ENCODE peak calls at places on chromosomes 4 and X, in four cellular contexts. I is H1, V is HCT116, X is K562. M is an unnamed sample.

GRCh38 chrX:11954196-11954595 is 184.1 kb upstream of the FRMPD4 start:
- DNase-seq in I (no peak), V (no peak), X (no peak), M (no peak)

GRCh38 chr4:78213218-78213617 is 156.1 kb downstream of the FRAS1 start:
- DNase-seq in I (no peak), V (no peak), X (no peak), M (no peak)

GRCh38 chr4:7793186-7793585 is 146.5 kb downstream of the AFAP1 start:
- DNase-seq in I (no peak), V (no peak), X (no peak), M (no peak)

GRCh38 chrX:115689931-115690330 is 129.0 kb downstream of the PLS3 start:
- DNase-seq in I (no peak), V (no peak), X (no peak), M (no peak)

GRCh38 chr4:183335369-183335940 is 13.2 kb upstream of the CLDN24 start:
- DNase-seq in I (no peak), V (peak; percentile 68), X (peak; percentile 32), M (peak; percentile 31)

GRCh38 chr4:1819284-1819683 is 26.2 kb downstream of the FGFR3 start:
- DNase-seq in I (no peak), V (no peak), X (no peak), M (no peak)

GRCh38 chrX:52346462-52347165 is 22.2 kb upstream of the XAGE2 start:
- DNase-seq in I (no peak), V (peak; percentile 43), X (peak; percentile 28), M (no peak)

GRCh38 chr4:176781739-176782100 is 11.0 kb downstream of the VEGFC start:
- DNase-seq in I (no peak), V (no peak), X (no peak), M (no peak)

GRCh38 chr4:53551963-53552362 is 39.3 kb downstream of the LNX1 start:
- DNase-seq in I (no peak), V (no peak), X (no peak), M (no peak)

GRCh38 chr4:68373513-68373912 is 23.6 kb upstream of the YTHDC1 start:
- DNase-seq in I (peak; percentile 73), V (no peak), X (peak; percentile 10), M (no peak)

GRCh38 chr4:154049457-154050181 is 260.7 kb upstream of the SFRP2 start:
- DNase-seq in I (peak; percentile 65), V (peak; percentile 16), X (peak; percentile 25), M (peak; percentile 9)

GRCh38 chrX:101369687-101370086 is 16.3 kb downstream of the BTK start:
- DNase-seq in I (no peak), V (no peak), X (no peak), M (no peak)

GRCh38 chr4:16225681-16225995 is 633 bp downstream of the TAPT1 start:
- DNase-seq in I (no peak), V (no peak), X (no peak), M (no peak)

GRCh38 chrX:154805696-154806091 is 409 bp upstream of the MPP1 start:
- DNase-seq in I (no peak), V (no peak), X (no peak), M (no peak)

GRCh38 chrX:74018253-74018652 is 285.7 kb upstream of the ZCCHC13 start:
- DNase-seq in I (no peak), V (no peak), X (no peak), M (no peak)

GRCh38 chrX:19024366-19024765 is 40.5 kb upstream of the PHKA2 start:
- DNase-seq in I (no peak), V (no peak), X (no peak), M (no peak)

GRCh38 chrX:54029543-54030143 is 14.6 kb downstream of the PHF8 start:
- DNase-seq in I (no peak), V (no peak), X (no peak), M (no peak)

DNA sequence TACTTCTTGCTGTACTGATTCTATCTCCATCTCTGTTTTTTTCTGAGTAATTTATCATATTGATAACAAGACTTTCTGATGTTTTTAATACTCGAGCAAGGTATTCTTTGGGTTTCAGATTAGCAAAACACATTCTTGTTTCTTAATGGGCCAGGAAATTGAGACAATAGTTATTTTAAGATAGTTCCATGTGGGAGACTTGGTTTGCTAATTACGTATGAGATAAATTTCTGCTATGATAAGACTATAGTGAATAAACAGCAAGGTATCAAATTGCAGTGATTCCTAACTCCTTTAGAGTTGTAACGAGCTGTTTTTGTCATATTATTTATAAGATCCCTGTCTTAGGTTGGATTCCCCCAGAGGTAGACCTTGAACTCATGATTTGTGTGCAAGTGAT is 38.3 kb downstream of the SYTL5 start:
- DNase-seq in I (no peak), V (no peak), X (no peak), M (no peak)
- TF ChIP-seq SP1 in I (no peak), V (no peak), X (no peak), M (no peak)

DNA sequence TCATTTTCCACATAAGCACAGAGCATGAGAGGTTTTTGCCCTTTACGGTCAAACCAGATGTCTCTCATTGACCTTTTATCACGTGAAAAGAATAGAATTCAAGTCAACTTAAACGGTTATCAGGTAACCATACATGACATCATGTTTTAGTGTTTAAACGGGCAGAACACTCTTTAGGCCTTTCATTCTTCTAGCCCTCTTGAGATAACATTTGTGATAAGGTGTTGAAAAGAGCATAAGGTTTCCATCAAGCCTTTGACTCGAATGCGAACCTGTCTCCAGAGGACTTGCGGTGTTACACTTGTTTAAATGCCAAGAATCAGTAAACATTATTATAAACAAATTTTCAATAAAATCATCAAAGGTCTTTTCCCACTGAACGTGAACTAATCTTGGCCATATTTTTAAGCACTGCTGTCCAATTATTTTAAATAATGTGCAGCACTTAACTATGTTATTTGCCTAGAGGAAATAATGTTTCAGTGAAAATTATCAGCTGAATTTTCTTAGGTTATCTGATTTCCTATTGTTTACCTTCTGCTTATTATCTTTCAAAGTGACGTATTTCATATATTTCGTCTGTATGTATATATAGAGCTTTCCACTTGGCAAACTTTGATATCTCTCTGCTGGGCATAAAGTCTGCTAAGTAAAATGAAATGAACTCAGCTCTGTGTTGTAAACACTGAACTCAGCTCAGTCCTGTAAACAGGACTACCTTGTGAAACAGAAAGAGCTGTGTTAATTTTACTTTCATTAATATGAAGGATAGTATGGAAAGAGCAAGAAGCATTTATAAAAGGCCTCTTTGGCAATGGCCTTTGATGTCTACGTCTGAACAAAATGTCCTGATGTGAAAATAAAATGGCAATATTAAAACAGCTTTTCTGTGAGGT is 33.3 kb downstream of the TENM3 start:
- DNase-seq in I (no peak), V (no peak), X (no peak), M (no peak)
- TF ChIP-seq FOSL1 in I (no peak), V (no peak), X (no peak), M (no peak)

GRCh38 chr4:113907559-113907958 is 71.9 kb downstream of the ARSJ start:
- DNase-seq in I (no peak), V (no peak), X (no peak), M (no peak)

GRCh38 chr4:113905301-113905700 is 74.1 kb downstream of the ARSJ start:
- DNase-seq in I (no peak), V (no peak), X (no peak), M (no peak)

GRCh38 chr4:113899260-113900177 is 79.9 kb downstream of the ARSJ start:
- DNase-seq in I (no peak), V (no peak), X (no peak), M (no peak)

GRCh38 chr4:113901994-113902787 is 77.3 kb downstream of the ARSJ start:
- DNase-seq in I (no peak), V (no peak), X (no peak), M (peak; percentile 34)
- TF ChIP-seq SP1 in I (no peak), V (no peak), X (no peak), M (no peak)

GRCh38 chrX:45778621-45779020 is 577.9 kb upstream of the DIPK2B start:
- DNase-seq in I (no peak), V (no peak), X (no peak), M (no peak)
- TF ChIP-seq FOSL1 in I (no peak), V (no peak), X (no peak), M (no peak)

DNA sequence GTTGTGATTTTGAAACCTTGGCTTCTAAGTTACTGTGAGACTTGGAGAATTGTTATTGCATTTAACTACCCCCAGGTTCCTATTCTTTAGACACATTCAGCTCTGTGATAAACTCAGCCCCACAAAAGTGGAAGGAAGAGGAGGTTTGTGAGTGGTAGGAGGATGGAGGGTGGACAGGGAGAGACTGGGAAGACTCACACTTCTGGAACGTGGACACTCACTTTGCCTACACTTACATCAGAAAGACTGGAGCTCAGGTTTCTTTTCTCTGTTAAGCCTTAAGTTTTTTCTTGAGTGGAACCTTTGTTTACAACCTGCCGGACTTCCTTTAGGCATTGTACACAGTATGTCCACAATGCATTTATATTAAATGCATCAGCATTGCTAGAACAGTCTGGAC is 99.0 kb downstream of the AREG start:
- DNase-seq in I (no peak), V (no peak), X (no peak), M (no peak)
- TF ChIP-seq SP1 in I (no peak), V (peak; percentile 81), X (no peak), M (no peak)

GRCh38 chr4:145951931-145952330 is 13.3 kb upstream of the ZNF827 start:
- DNase-seq in I (no peak), V (no peak), X (no peak), M (no peak)

GRCh38 chr4:145957307-145957706 is 18.7 kb upstream of the ZNF827 start:
- DNase-seq in I (no peak), V (no peak), X (no peak), M (no peak)

GRCh38 chr4:145954924-145955339 is 16.3 kb upstream of the ZNF827 start:
- DNase-seq in I (no peak), V (peak; percentile 98), X (peak; percentile 82), M (no peak)

GRCh38 chr4:145960012-145960411 is 21.4 kb upstream of the ZNF827 start:
- DNase-seq in I (no peak), V (no peak), X (no peak), M (no peak)

DNA sequence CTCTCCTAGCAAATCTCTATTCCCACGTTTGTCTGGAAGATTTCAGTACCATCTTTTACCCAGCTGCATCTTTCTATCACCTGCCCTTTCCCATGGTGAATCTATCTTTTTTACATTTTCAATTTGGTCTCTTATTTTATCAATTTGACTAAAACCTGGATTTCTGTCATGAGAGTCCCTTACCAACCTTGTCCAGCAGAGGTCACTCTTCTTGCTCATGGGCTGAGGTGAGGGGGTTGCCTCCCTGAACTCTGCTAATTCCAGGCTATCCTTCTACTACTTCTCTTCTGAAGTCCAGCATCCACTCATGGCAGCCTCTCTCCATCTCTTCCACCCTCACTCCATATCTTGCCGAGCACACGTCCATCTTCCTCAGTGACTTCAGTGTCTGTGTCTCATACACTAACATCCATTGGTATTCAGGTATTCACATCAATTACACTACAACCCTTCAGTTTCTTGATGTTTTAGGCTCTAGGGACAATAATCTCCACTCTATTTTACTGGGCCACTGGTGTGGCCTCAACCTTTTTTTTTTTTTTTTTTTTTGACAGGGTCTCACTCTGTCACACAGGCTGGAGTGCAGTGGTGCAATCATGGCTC is 17.8 kb upstream of the ZNF827 start:
- DNase-seq in I (peak; percentile 68), V (no peak), X (peak; percentile 51), M (peak; percentile 40)
- TF ChIP-seq FOSL1 in I (no peak), V (no peak), X (no peak), M (no peak)

GRCh38 chrX:17291141-17291900 is 83.7 kb upstream of the NHS start:
- DNase-seq in I (no peak), V (no peak), X (no peak), M (no peak)
- TF ChIP-seq SP1 in I (no peak), V (no peak), X (no peak), M (no peak)

DNA sequence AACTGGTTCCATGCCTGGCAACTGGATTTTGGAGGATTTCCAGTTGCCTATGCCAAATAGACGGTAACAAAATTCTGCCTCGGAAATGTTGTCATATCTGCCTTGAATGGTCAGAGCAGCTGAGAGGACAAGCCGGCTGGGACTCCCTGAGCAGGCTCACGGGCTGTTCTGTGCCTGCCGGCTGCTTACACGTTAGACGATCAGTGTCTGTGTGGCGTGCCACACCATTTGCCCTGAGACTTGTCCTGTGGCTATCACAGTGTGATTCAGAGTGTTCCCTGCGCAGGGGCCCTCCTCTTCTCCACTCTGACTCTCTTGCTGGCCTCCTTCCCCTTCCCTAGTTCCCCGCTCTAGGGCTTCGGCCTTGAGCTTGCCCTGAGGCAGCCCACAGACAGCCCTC is 42.4 kb downstream of the RAI2 start:
- DNase-seq in I (no peak), V (no peak), X (no peak), M (no peak)
- TF ChIP-seq FOSL1 in I (no peak), V (no peak), X (no peak), M (no peak)